ENCODE peak calls at places on chromosomes 12 and 14, in four cellular contexts. One of them, this sample, is unnamed.

GRCh38 chr12:69880566-69880965 is 55.5 kb downstream of the MYRFL start:
- DNase-seq in glutamatergic neuron: no peak
- DNase-seq in EL: peak; percentile 23
- DNase-seq in C1 segment of cervical spinal cord: no peak
- DNase-seq in this sample: peak; percentile 16

GRCh38 chr12:76919388-76920181 is 40.8 kb upstream of the CSRP2 start:
- DNase-seq in EL: no peak
- DNase-seq in C1 segment of cervical spinal cord: no peak
- DNase-seq in glutamatergic neuron: no peak
- DNase-seq in this sample: no peak

GRCh38 chr12:128551266-128552025 is 272.3 kb downstream of the SLC15A4 start:
- DNase-seq in EL: no peak
- DNase-seq in glutamatergic neuron: peak; percentile 26
- DNase-seq in C1 segment of cervical spinal cord: no peak
- DNase-seq in this sample: no peak

GRCh38 chr12:97038859-97039258 is 131.8 kb downstream of the NEDD1 start:
- DNase-seq in C1 segment of cervical spinal cord: no peak
- DNase-seq in glutamatergic neuron: no peak
- DNase-seq in EL: no peak
- DNase-seq in this sample: no peak

GRCh38 chr12:46493352-46494209 is 121.0 kb upstream of the SLC38A2 start:
- DNase-seq in C1 segment of cervical spinal cord: no peak
- DNase-seq in EL: no peak
- DNase-seq in glutamatergic neuron: no peak
- DNase-seq in this sample: no peak

GRCh38 chr14:73235531-73236155 is 1.7 kb upstream of the PAPLN start:
- DNase-seq in EL: no peak
- DNase-seq in C1 segment of cervical spinal cord: no peak
- DNase-seq in glutamatergic neuron: no peak
- DNase-seq in this sample: no peak

GRCh38 chr14:86003998-86004397 is 474.1 kb downstream of the FLRT2 start:
- DNase-seq in glutamatergic neuron: no peak
- DNase-seq in EL: peak; percentile 47
- DNase-seq in C1 segment of cervical spinal cord: no peak
- DNase-seq in this sample: peak; percentile 60

GRCh38 chr14:73467377-73467776 is 9.0 kb upstream of the NUMB start:
- DNase-seq in C1 segment of cervical spinal cord: no peak
- DNase-seq in EL: no peak
- DNase-seq in glutamatergic neuron: no peak
- DNase-seq in this sample: peak; percentile 36

GRCh38 chr12:46459881-46460545 is 87.4 kb upstream of the SLC38A2 start:
- DNase-seq in EL: no peak
- DNase-seq in C1 segment of cervical spinal cord: no peak
- DNase-seq in glutamatergic neuron: no peak
- DNase-seq in this sample: no peak

GRCh38 chr12:203462-204260 is 10.3 kb downstream of the SLC6A12 start:
- DNase-seq in glutamatergic neuron: peak; percentile 69
- DNase-seq in C1 segment of cervical spinal cord: peak; percentile 11
- DNase-seq in EL: no peak
- DNase-seq in this sample: peak; percentile 17

GRCh38 chr12:52087961-52088820 is 8.7 kb downstream of the SMIM41 start:
- DNase-seq in glutamatergic neuron: no peak
- DNase-seq in C1 segment of cervical spinal cord: no peak
- DNase-seq in EL: no peak
- DNase-seq in this sample: no peak

GRCh38 chr12:108205864-108206263 is 76.8 kb downstream of the WSCD2 start:
- DNase-seq in glutamatergic neuron: no peak
- DNase-seq in C1 segment of cervical spinal cord: no peak
- DNase-seq in EL: no peak
- DNase-seq in this sample: no peak

GRCh38 chr12:3204143-3204542 is 127.0 kb downstream of the TSPAN9 start:
- DNase-seq in glutamatergic neuron: no peak
- DNase-seq in EL: no peak
- DNase-seq in C1 segment of cervical spinal cord: no peak
- DNase-seq in this sample: no peak

GRCh38 chr14:32332415-32333116 is 3.5 kb downstream of the AKAP6 start:
- DNase-seq in C1 segment of cervical spinal cord: no peak
- DNase-seq in EL: no peak
- DNase-seq in glutamatergic neuron: peak; percentile 41
- DNase-seq in this sample: no peak

GRCh38 chr12:122352394-122352793 is 70.1 kb downstream of the CLIP1 start:
- DNase-seq in EL: no peak
- DNase-seq in glutamatergic neuron: no peak
- DNase-seq in C1 segment of cervical spinal cord: no peak
- DNase-seq in this sample: no peak

GRCh38 chr12:117027251-117028086 is 71.7 kb downstream of the TESC start:
- DNase-seq in glutamatergic neuron: no peak
- DNase-seq in EL: no peak
- DNase-seq in C1 segment of cervical spinal cord: no peak
- DNase-seq in this sample: no peak

This sample was measured in adipocyte.